ENCODE peak calls at places on chromosomes 12 and 14, in six cellular contexts. O, K, E, Z, S and H are unnamed samples.
A peak's percentile ranks its signal among the peaks of the same experiment; 100 is the strongest.

GRCh38 chr14:21868442-21869046 is 194.9 kb upstream of the OR4E1 start:
- DNase-seq in O (peak; percentile 68), K (no peak), E (peak; percentile 76), Z (peak; percentile 69), S (peak; percentile 72), H (no peak)

GRCh38 chr12:116813271-116814041 is 67.8 kb downstream of the HRK start:
- DNase-seq in O (no peak), K (peak; percentile 18), E (no peak), Z (no peak), S (no peak), H (no peak)

GRCh38 chr14:97802430-97802829 is 1005.2 kb downstream of the VRK1 start:
- DNase-seq in O (no peak), K (peak; percentile 41), E (no peak), Z (no peak), S (peak; percentile 27), H (no peak)

GRCh38 chr12:121651381-121651780 is 18.1 kb downstream of the MORN3 start:
- DNase-seq in O (no peak), K (no peak), E (no peak), Z (no peak), S (no peak), H (no peak)

GRCh38 chr14:52146504-52146903 is 77.6 kb upstream of the NID2 start:
- DNase-seq in O (no peak), K (no peak), E (no peak), Z (no peak), S (no peak), H (no peak)

GRCh38 chr14:44490966-44491365 is 16.1 kb downstream of the FSCB start:
- DNase-seq in O (no peak), K (no peak), E (no peak), Z (no peak), S (no peak), H (no peak)

GRCh38 chr14:101475468-101476257 is 85.6 kb upstream of the DIO3 start:
- DNase-seq in O (peak; percentile 29), K (peak; percentile 74), E (no peak), Z (no peak), S (peak; percentile 64), H (no peak)

GRCh38 chr12:95473440-95473946 is 459 bp upstream of the METAP2 start:
- DNase-seq in O (peak; percentile 39), K (peak; percentile 36), E (peak; percentile 45), Z (peak; percentile 62), S (peak; percentile 50), H (peak; percentile 13)

GRCh38 chr12:70660620-70661219 is 23.5 kb upstream of the PTPRB start:
- DNase-seq in O (no peak), K (peak; percentile 98), E (no peak), Z (no peak), S (peak; percentile 9), H (no peak)

GRCh38 chr14:43579743-43580142 is 927.3 kb downstream of the FSCB start:
- DNase-seq in O (no peak), K (no peak), E (no peak), Z (no peak), S (no peak), H (no peak)

GRCh38 chr14:36105401-36105800 is 71.1 kb downstream of the PTCSC3 start:
- DNase-seq in O (peak; percentile 21), K (no peak), E (peak; percentile 75), Z (no peak), S (peak; percentile 9), H (no peak)

GRCh38 chr12:115542656-115543055 is 734.8 kb downstream of the MED13L start:
- DNase-seq in O (peak; percentile 10), K (no peak), E (no peak), Z (no peak), S (no peak), H (no peak)

GRCh38 chr14:46054526-46054925 is 597.1 kb downstream of the RPL10L start:
- DNase-seq in O (no peak), K (peak; percentile 93), E (no peak), Z (no peak), S (no peak), H (no peak)

GRCh38 chr14:64035143-64035542 is 182.3 kb downstream of the SYNE2 start:
- DNase-seq in O (no peak), K (peak; percentile 43), E (no peak), Z (no peak), S (no peak), H (no peak)

GRCh38 chr12:63420206-63420644 is 248.1 kb downstream of the DPY19L2 start:
- DNase-seq in O (peak; percentile 36), K (peak; percentile 52), E (peak; percentile 92), Z (peak; percentile 67), S (peak; percentile 67), H (peak; percentile 24)

GRCh38 chr12:58386136-58386535 is 444.8 kb downstream of the ATP23 start:
- DNase-seq in O (no peak), K (no peak), E (no peak), Z (no peak), S (no peak), H (no peak)

GRCh38 chr14:68222154-68222553 is 402.6 kb downstream of the RAD51B start:
- DNase-seq in O (no peak), K (no peak), E (no peak), Z (no peak), S (no peak), H (no peak)

GRCh38 chr12:26274441-26275312 is 79.3 kb downstream of the SSPN start:
- DNase-seq in O (peak; percentile 96), K (peak; percentile 100), E (peak; percentile 24), Z (no peak), S (peak; percentile 92), H (peak; percentile 94)
- TF ChIP-seq CTCF in O (peak; percentile 5), K (no peak), E (no peak), Z (no peak), S (peak; percentile 12), H (no peak)

DNA sequence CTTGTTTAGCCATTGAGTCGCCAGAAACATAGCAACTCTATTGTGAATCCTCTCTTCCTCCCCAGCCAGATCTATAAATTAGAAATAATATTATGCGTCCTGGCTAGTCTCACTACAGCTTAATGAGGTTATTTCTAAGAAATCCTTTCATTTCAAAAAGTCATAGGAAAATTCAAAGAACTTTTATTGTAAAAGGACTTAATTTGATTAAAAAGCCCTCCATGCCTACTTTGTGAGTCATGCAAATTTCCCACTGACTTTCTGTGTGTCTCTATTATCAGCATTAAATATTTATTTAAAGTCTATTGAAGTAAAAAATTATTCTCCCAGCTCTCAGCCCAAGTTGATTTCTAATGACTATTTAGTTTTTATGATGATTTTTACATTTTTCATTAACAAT is 160.7 kb downstream of the PHLDA1 start:
- DNase-seq in O (no peak), K (peak; percentile 61), E (no peak), Z (no peak), S (no peak), H (no peak)
- H2AFZ ChIP-seq in O (no peak overlapping the region), K (no peak overlapping the region), E (no peak overlapping the region), Z (no peak overlapping the region), S (no peak overlapping the region), H (no peak overlapping the region)

DNA sequence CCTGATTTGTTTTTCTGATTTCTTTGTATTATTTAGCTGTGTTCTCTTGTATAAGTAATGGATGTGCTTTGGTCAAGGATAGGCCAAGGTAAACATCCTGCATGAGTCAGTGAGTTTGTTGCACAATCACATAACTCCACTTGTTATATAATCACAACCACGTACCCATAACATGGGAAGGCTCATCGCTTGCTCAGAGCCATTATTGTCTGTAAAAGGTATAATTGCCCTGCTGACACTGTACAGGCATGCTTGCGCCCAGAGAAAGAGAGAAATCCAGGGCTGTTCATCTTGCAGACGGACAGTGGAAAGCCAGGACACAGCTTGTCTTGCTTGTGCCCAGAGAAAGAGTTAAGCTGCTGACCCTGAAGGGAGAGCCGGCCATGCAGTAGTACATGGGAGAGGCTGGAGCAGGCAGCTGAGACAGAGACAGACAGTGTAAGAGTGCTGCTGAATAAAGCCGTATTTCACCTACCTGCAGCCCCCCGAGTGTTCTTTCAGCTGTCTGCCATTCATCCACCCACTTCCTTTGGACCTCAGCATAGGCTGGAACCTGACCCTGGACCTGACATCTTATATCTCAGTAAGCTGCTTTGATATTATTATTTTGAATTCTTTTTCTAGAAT is 174.7 kb upstream of the DAAM1 start:
- DNase-seq in O (peak; percentile 66), K (peak; percentile 66), E (no peak), Z (no peak), S (no peak), H (no peak)
- TF ChIP-seq CTCF in O (no peak), K (no peak), E (no peak), Z (no peak), S (no peak), H (no peak)

DNA sequence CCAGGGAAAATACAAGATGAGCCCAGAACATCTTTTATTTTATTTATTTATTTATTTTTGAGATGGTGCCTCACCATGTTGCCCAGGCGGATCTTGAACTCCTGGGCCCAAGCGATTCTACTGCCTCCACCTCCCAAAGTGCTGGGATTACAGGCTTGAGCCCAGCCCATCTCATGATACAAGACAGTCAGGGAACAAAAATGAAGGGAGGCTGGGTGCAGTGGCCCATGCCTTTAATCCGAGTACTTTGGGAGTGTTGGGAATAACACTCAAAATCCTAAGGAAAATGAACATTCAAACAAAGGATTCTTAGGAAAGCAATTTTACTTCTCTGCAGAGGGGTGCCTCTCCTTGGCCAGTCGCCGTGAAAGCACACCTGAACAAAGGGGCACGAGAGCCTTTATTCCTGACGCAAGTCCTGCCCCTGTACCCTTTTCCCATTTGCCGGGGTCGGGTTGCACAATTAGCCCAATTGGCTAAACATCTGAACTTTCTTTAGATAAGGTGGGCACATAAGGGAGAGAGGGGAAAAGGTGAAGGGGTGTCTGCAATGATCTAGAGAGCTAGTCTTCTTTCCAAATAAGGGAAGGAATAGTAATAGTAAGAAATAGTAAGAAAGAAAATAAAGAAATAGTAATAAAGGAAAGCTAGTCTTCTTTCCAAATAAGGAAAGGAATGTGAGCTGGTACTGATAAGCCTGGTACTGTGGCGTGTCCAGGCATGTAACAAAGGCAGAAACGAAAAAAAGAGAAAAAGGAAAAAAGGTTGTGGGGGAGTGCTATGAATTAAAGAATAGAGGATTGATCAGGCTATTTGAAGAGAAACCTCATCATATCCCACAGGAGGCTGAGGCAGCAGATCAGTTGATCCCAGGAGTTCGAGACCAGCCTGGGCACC is 13.4 kb downstream of the NCAPD2 start:
- DNase-seq in O (no peak), K (peak; percentile 52), E (peak; percentile 49), Z (no peak), S (no peak), H (no peak)
- H2AFZ ChIP-seq in O (no peak overlapping the region), K (no peak overlapping the region), E (no peak overlapping the region), Z (no peak overlapping the region), S (peak overlapping the region; percentile 41), H (no peak overlapping the region)

GRCh38 chr12:93766802-93767523 is 89.8 kb downstream of the CRADD start:
- DNase-seq in O (no peak), K (peak; percentile 60), E (peak; percentile 20), Z (no peak), S (peak; percentile 37), H (no peak)
- TF ChIP-seq CTCF in O (peak; percentile 33), K (peak; percentile 75), E (peak; percentile 41), Z (peak; percentile 30), S (peak; percentile 55), H (peak; percentile 19)

GRCh38 chr14:73725116-73726024 is 11.2 kb upstream of the PNMA1 start:
- DNase-seq in O (no peak), K (peak; percentile 81), E (no peak), Z (no peak), S (peak; percentile 25), H (no peak)
- H2AFZ ChIP-seq in O (no peak overlapping the region), K (no peak overlapping the region), E (no peak overlapping the region), Z (no peak overlapping the region), S (no peak overlapping the region), H (no peak overlapping the region)